ENCODE peak calls at places on chromosomes 3 and 15, in ten cellular contexts. S is right lobe of liver, H is tibial nerve, J is A549, O is H54, L is HCT116, E is GM12878, K is esophagus squamous epithelium, G is thyroid gland, C is HepG2. F is an unnamed sample.

GRCh38 chr15:31792611-31793199 is 237.6 kb upstream of the CHRNA7 start:
- DNase-seq in S (no peak), H (no peak), J (no peak), O (no peak), L (no peak), E (no peak), K (no peak), G (no peak), C (no peak), F (no peak)

GRCh38 chr15:62841269-62841628 is 201.3 kb upstream of the TPM1 start:
- DNase-seq in S (no peak), H (no peak), J (no peak), O (peak), L (no peak), E (no peak), K (no peak), G (no peak), C (no peak), F (no peak)

GRCh38 chr15:49458145-49458544 is 35.1 kb downstream of the FGF7 start:
- DNase-seq in S (no peak), H (no peak), J (no peak), O (no peak), L (no peak), E (no peak), K (no peak), G (no peak), C (no peak), F (no peak)

GRCh38 chr3:171994646-171995441 is 44.5 kb upstream of the FNDC3B start:
- DNase-seq in S (no peak), H (no peak), J (no peak), O (peak), L (no peak), E (no peak), K (no peak), G (no peak), C (peak), F (no peak)

GRCh38 chr3:169764164-169764452 is 752 bp downstream of the TERC start:
- DNase-seq in S (no peak), H (no peak), J (no peak), O (no peak), L (no peak), E (peak), K (no peak), G (no peak), C (no peak), F (no peak)

GRCh38 chr3:81442758-81443456 is 318.5 kb downstream of the GBE1 start:
- DNase-seq in S (no peak), H (no peak), J (peak), O (no peak), L (no peak), E (no peak), K (no peak), G (no peak), C (no peak), F (no peak)

GRCh38 chr15:29668120-29668602 is 154.1 kb downstream of the TJP1 start:
- DNase-seq in S (peak), H (no peak), J (peak), O (peak), L (peak), E (peak), K (no peak), G (peak), C (peak), F (peak)

GRCh38 chr15:89912145-89912673 is 543 bp downstream of the ARPIN start:
- DNase-seq in S (peak), H (no peak), J (peak), O (peak), L (no peak), E (no peak), K (no peak), G (peak), C (no peak), F (no peak)

GRCh38 chr3:172159962-172160538 is 120.7 kb downstream of the FNDC3B start:
- DNase-seq in S (peak), H (peak), J (no peak), O (no peak), L (no peak), E (no peak), K (no peak), G (peak), C (no peak), F (no peak)

GRCh38 chr15:36966704-36967103 is 133.6 kb downstream of the MEIS2 start:
- DNase-seq in S (no peak), H (no peak), J (no peak), O (no peak), L (no peak), E (no peak), K (no peak), G (no peak), C (no peak), F (no peak)

GRCh38 chr3:22315925-22316324 is 564.9 kb upstream of the ZNF385D start:
- DNase-seq in S (no peak), H (no peak), J (no peak), O (no peak), L (no peak), E (no peak), K (no peak), G (no peak), C (no peak), F (no peak)

GRCh38 chr3:6074952-6075351 is 786.0 kb upstream of the GRM7 start:
- DNase-seq in S (no peak), H (no peak), J (no peak), O (no peak), L (no peak), E (no peak), K (no peak), G (no peak), C (no peak), F (no peak)

GRCh38 chr3:131393868-131394267 is 12.3 kb downstream of the NUDT16 start:
- DNase-seq in S (no peak), H (no peak), J (no peak), O (no peak), L (no peak), E (no peak), K (no peak), G (no peak), C (no peak), F (no peak)

GRCh38 chr15:99556010-99556409 is 9.8 kb upstream of the MEF2A start:
- DNase-seq in S (no peak), H (no peak), J (no peak), O (no peak), L (no peak), E (no peak), K (no peak), G (no peak), C (no peak), F (peak)

GRCh38 chr3:117127147-117127546 is 417.6 kb downstream of the TUSC7 start:
- DNase-seq in S (no peak), H (no peak), J (no peak), O (no peak), L (no peak), E (no peak), K (no peak), G (no peak), C (no peak), F (no peak)

GRCh38 chr3:196280689-196281463 is 6.7 kb downstream of the PCYT1A start:
- DNase-seq in S (no peak), H (no peak), J (no peak), O (no peak), L (no peak), E (no peak), K (no peak), G (no peak), C (no peak), F (peak)

GRCh38 chr3:155676252-155676981 is 68.5 kb downstream of the PLCH1 start:
- DNase-seq in S (no peak), H (no peak), J (no peak), O (peak), L (no peak), E (no peak), K (no peak), G (no peak), C (no peak), F (no peak)

GRCh38 chr3:79396595-79396994 is 371.2 kb downstream of the ROBO1 start:
- DNase-seq in S (no peak), H (no peak), J (no peak), O (no peak), L (no peak), E (no peak), K (no peak), G (no peak), C (no peak), F (no peak)

GRCh38 chr15:75640483-75641175 is 605 bp upstream of the IMP3 start:
- DNase-seq in S (peak), H (no peak), J (peak), O (no peak), L (peak), E (peak), K (no peak), G (peak), C (peak), F (peak)

GRCh38 chr15:64950888-64951287 is 38.8 kb downstream of the SPG21 start:
- DNase-seq in S (no peak), H (no peak), J (no peak), O (no peak), L (no peak), E (no peak), K (no peak), G (peak), C (no peak), F (no peak)

GRCh38 chr3:133948996-133949395 is 53.3 kb upstream of the RAB6B start:
- DNase-seq in S (no peak), H (no peak), J (no peak), O (no peak), L (no peak), E (no peak), K (no peak), G (no peak), C (no peak), F (no peak)

GRCh38 chr15:85956515-85957275 is 123.0 kb upstream of the AGBL1 start:
- DNase-seq in S (no peak), H (no peak), J (no peak), O (no peak), L (no peak), E (no peak), K (no peak), G (no peak), C (no peak), F (no peak)

GRCh38 chr3:33363113-33363800 is 76.9 kb downstream of the UBP1 start:
- DNase-seq in S (no peak), H (no peak), J (no peak), O (no peak), L (no peak), E (no peak), K (no peak), G (no peak), C (no peak), F (no peak)

GRCh38 chr3:188332085-188332484 is 178.1 kb downstream of the LPP start:
- DNase-seq in S (no peak), H (no peak), J (no peak), O (no peak), L (no peak), E (no peak), K (no peak), G (no peak), C (no peak), F (no peak)

GRCh38 chr3:49566312-49566711 is 12.0 kb downstream of the BSN start:
- DNase-seq in S (no peak), H (no peak), J (no peak), O (no peak), L (peak), E (no peak), K (no peak), G (no peak), C (no peak), F (no peak)

GRCh38 chr3:140439527-140439926 is 238.3 kb upstream of the TRIM42 start:
- DNase-seq in S (no peak), H (no peak), J (no peak), O (no peak), L (no peak), E (no peak), K (no peak), G (no peak), C (no peak), F (no peak)

GRCh38 chr3:4824948-4825325 is 154.3 kb upstream of the BHLHE40 start:
- DNase-seq in S (no peak), H (no peak), J (peak), O (peak), L (peak), E (no peak), K (no peak), G (no peak), C (peak), F (peak)

GRCh38 chr15:74958320-74958907 is 1.8 kb upstream of the RPP25 start:
- DNase-seq in S (peak), H (no peak), J (peak), O (no peak), L (no peak), E (no peak), K (no peak), G (peak), C (peak), F (no peak)

GRCh38 chr3:115239717-115240116 is 92.6 kb upstream of the ZBTB20 start:
- DNase-seq in S (peak), H (no peak), J (peak), O (peak), L (peak), E (no peak), K (no peak), G (no peak), C (peak), F (no peak)

GRCh38 chr3:72233571-72233970 is 448.6 kb upstream of the PROK2 start:
- DNase-seq in S (no peak), H (no peak), J (no peak), O (no peak), L (no peak), E (no peak), K (no peak), G (no peak), C (no peak), F (no peak)

GRCh38 chr15:99110581-99111320 is 5.9 kb downstream of the SYNM start:
- DNase-seq in S (no peak), H (no peak), J (no peak), O (no peak), L (no peak), E (no peak), K (no peak), G (no peak), C (no peak), F (no peak)

GRCh38 chr3:42999212-42999611 is 20.1 kb downstream of the GASK1A start:
- DNase-seq in S (no peak), H (no peak), J (no peak), O (no peak), L (no peak), E (no peak), K (no peak), G (no peak), C (no peak), F (no peak)

GRCh38 chr15:29403778-29404177 is 134.2 kb upstream of the NSMCE3 start:
- DNase-seq in S (no peak), H (no peak), J (no peak), O (no peak), L (peak), E (no peak), K (no peak), G (peak), C (peak), F (no peak)

GRCh38 chr3:152174876-152175575 is 93.7 kb upstream of the MBNL1 start:
- DNase-seq in S (no peak), H (no peak), J (no peak), O (no peak), L (no peak), E (no peak), K (no peak), G (no peak), C (no peak), F (no peak)

GRCh38 chr3:134054231-134054630 is 24.5 kb upstream of the SLCO2A1 start:
- DNase-seq in S (no peak), H (no peak), J (no peak), O (no peak), L (no peak), E (no peak), K (no peak), G (peak), C (no peak), F (no peak)

GRCh38 chr15:37015025-37015424 is 85.3 kb downstream of the MEIS2 start:
- DNase-seq in S (no peak), H (no peak), J (no peak), O (no peak), L (no peak), E (no peak), K (no peak), G (no peak), C (no peak), F (no peak)

GRCh38 chr3:26653811-26654379 is 31.3 kb downstream of the LRRC3B start:
- DNase-seq in S (no peak), H (no peak), J (no peak), O (no peak), L (no peak), E (no peak), K (no peak), G (no peak), C (no peak), F (no peak)

GRCh38 chr15:59203572-59203971 is 3.1 kb upstream of the LDHAL6B start:
- DNase-seq in S (no peak), H (no peak), J (no peak), O (no peak), L (no peak), E (no peak), K (no peak), G (no peak), C (no peak), F (no peak)

GRCh38 chr15:101029971-101030661 is 111.0 kb downstream of the LRRK1 start:
- DNase-seq in S (no peak), H (peak), J (no peak), O (no peak), L (no peak), E (no peak), K (no peak), G (no peak), C (no peak), F (no peak)

GRCh38 chr15:68228143-68228970 is 1.2 kb downstream of the CLN6 start:
- DNase-seq in S (no peak), H (no peak), J (no peak), O (peak), L (no peak), E (no peak), K (no peak), G (no peak), C (no peak), F (peak)

GRCh38 chr15:68231102-68231818 is 1.7 kb upstream of the CLN6 start:
- DNase-seq in S (no peak), H (no peak), J (no peak), O (no peak), L (no peak), E (no peak), K (no peak), G (no peak), C (no peak), F (no peak)

GRCh38 chr15:68228971-68229385 is 550 bp downstream of the CLN6 start:
- DNase-seq in S (no peak), H (no peak), J (no peak), O (peak), L (no peak), E (no peak), K (no peak), G (peak), C (no peak), F (peak)

GRCh38 chr15:68230157-68231100 is 901 bp upstream of the CLN6 start:
- DNase-seq in S (no peak), H (no peak), J (no peak), O (no peak), L (no peak), E (peak), K (no peak), G (peak), C (no peak), F (peak)

GRCh38 chr15:68229386-68230156 is at the start of gene CLN6:
- DNase-seq in S (peak), H (peak), J (peak), O (peak), L (peak), E (peak), K (peak), G (peak), C (peak), F (peak)
- TF ChIP-seq POLR2A in S (peak), H (peak), J (peak), O (peak), L (no peak), E (peak), K (peak), G (peak), C (peak), F (peak)

GRCh38 chr3:138909904-138910303 is 37.0 kb downstream of the FOXL2 start:
- DNase-seq in S (no peak), H (no peak), J (no peak), O (no peak), L (no peak), E (no peak), K (no peak), G (no peak), C (peak), F (no peak)

GRCh38 chr3:138908815-138909214 is 38.1 kb downstream of the FOXL2 start:
- DNase-seq in S (no peak), H (no peak), J (no peak), O (no peak), L (no peak), E (no peak), K (no peak), G (no peak), C (no peak), F (no peak)

GRCh38 chr3:138912237-138912636 is 34.7 kb downstream of the FOXL2 start:
- DNase-seq in S (no peak), H (no peak), J (no peak), O (no peak), L (no peak), E (no peak), K (no peak), G (no peak), C (no peak), F (peak)

GRCh38 chr3:138914870-138915502 is 32.0 kb downstream of the FOXL2 start:
- DNase-seq in S (no peak), H (no peak), J (peak), O (peak), L (no peak), E (no peak), K (no peak), G (no peak), C (peak), F (no peak)

DNA sequence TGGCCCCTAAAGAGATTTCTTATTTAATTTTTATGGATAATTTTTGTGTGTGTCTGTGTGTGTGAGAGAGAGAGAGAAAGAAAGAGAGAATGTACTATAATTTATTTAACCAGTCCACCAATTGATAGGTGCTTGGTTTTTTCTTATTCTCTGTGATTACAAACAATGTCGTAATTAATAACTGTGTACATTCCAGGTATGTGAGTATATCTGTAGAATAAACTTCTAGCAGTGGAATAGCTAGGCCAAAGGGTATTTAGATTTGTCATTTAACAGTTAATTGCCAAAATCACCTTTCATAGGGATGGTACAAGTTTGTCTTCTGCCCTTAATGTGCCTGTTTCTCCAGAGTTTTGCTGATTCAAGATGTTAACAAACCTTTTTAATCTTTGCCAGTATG is 35.3 kb downstream of the FOXL2 start:
- DNase-seq in S (no peak), H (no peak), J (no peak), O (no peak), L (no peak), E (no peak), K (no peak), G (no peak), C (no peak), F (no peak)
- TF ChIP-seq POLR2A in S (no peak), H (no peak), J (no peak), O (no peak), L (no peak), E (no peak), K (no peak), G (no peak), C (no peak), F (no peak)

GRCh38 chr3:45885979-45886711 is at the start of gene CCR9:
- DNase-seq in S (no peak), H (no peak), J (no peak), O (no peak), L (no peak), E (no peak), K (no peak), G (no peak), C (no peak), F (no peak)
- TF ChIP-seq POLR2A in S (no peak), H (no peak), J (peak), O (no peak), L (no peak), E (peak), K (no peak), G (no peak), C (no peak), F (no peak)

GRCh38 chr3:126537730-126538281 is 13.9 kb downstream of the CHST13 start:
- DNase-seq in S (peak), H (no peak), J (no peak), O (no peak), L (no peak), E (no peak), K (no peak), G (no peak), C (no peak), F (no peak)
- TF ChIP-seq POLR2A in S (no peak), H (no peak), J (no peak), O (no peak), L (no peak), E (no peak), K (no peak), G (no peak), C (no peak), F (no peak)

F was measured in erythroblast.